ENCODE peak calls at places on chromosomes 3 and 15, in four cellular contexts. A is A549, P is HepG2, U is K562. R is an unnamed sample.

GRCh38 chr3:52926556-52926955 is 29.2 kb upstream of the STIMATE start:
- DNase-seq in P (no peak), A (no peak), U (no peak), R (no peak)

GRCh38 chr3:146921693-146922092 is 316.5 kb upstream of the PLSCR5 start:
- DNase-seq in P (no peak), A (no peak), U (no peak), R (no peak)

GRCh38 chr3:192223815-192224214 is 503.5 kb downstream of the FGF12 start:
- DNase-seq in A (no peak), P (no peak), U (no peak), R (no peak)

GRCh38 chr15:55279746-55280351 is 9.8 kb downstream of the RAB27A start:
- DNase-seq in P (peak), U (peak), A (peak), R (peak)

GRCh38 chr3:182490601-182491485 is 302.5 kb upstream of the ATP11B start:
- DNase-seq in A (peak), U (peak), P (peak), R (no peak)

GRCh38 chr3:9014189-9014588 is 50.9 kb upstream of the RAD18 start:
- DNase-seq in A (peak), P (no peak), U (no peak), R (no peak)

GRCh38 chr3:15659254-15659975 is 57.9 kb downstream of the BTD start:
- DNase-seq in A (no peak), P (no peak), U (no peak), R (no peak)

GRCh38 chr15:95025924-95026728 is 794.8 kb downstream of the MCTP2 start:
- DNase-seq in A (peak), U (peak), P (no peak), R (no peak)

GRCh38 chr3:133881492-133881891 is 14.2 kb downstream of the RAB6B start:
- DNase-seq in P (no peak), A (no peak), U (no peak), R (no peak)

GRCh38 chr3:184568918-184569829 is 7.6 kb downstream of the EPHB3 start:
- DNase-seq in U (peak), P (no peak), A (no peak), R (no peak)

GRCh38 chr3:27696906-27697305 is 25.2 kb downstream of the EOMES start:
- DNase-seq in U (no peak), P (no peak), A (no peak), R (no peak)

GRCh38 chr15:50182233-50183013 is 427 bp downstream of the SLC27A2 start:
- DNase-seq in U (peak), A (peak), P (no peak), R (no peak)

GRCh38 chr15:42457445-42458442 is 33.2 kb downstream of the ZNF106 start:
- DNase-seq in P (no peak), A (no peak), U (no peak), R (peak)

GRCh38 chr3:177557561-177557960 is 360.3 kb upstream of the TBL1XR1 start:
- DNase-seq in U (no peak), P (no peak), A (no peak), R (no peak)

GRCh38 chr15:77107531-77108355 is 36.8 kb upstream of the TSPAN3 start:
- DNase-seq in U (peak), A (peak), P (peak), R (no peak)

GRCh38 chr3:44885618-44886017 is 11.2 kb downstream of the TGM4 start:
- DNase-seq in A (peak), U (no peak), P (peak), R (no peak)

GRCh38 chr3:157544501-157545139 is 41.4 kb upstream of the VEPH1 start:
- DNase-seq in U (no peak), P (no peak), A (peak), R (no peak)

GRCh38 chr15:74127954-74128784 is 2.2 kb upstream of the ISLR2 start:
- DNase-seq in P (no peak), A (peak), U (no peak), R (no peak)

GRCh38 chr3:119884161-119884557 is 102.3 kb downstream of the NR1I2 start:
- DNase-seq in U (no peak), P (no peak), A (no peak), R (no peak)

GRCh38 chr15:91866371-91866905 is 12.9 kb downstream of the SLCO3A1 start:
- DNase-seq in P (no peak), U (no peak), A (no peak), R (no peak)

GRCh38 chr3:129022114-129022994 is 21.2 kb downstream of the EFCC1 start:
- DNase-seq in A (no peak), U (peak), P (no peak), R (no peak)

GRCh38 chr3:51970606-51971300 is 3.1 kb downstream of the ABHD14B start:
- DNase-seq in P (no peak), U (no peak), A (no peak), R (no peak)

GRCh38 chr15:57017024-57017423 is 98.6 kb downstream of the TCF12 start:
- DNase-seq in U (no peak), P (peak), A (peak), R (no peak)

GRCh38 chr3:143596957-143597642 is 251.2 kb downstream of the SLC9A9 start:
- DNase-seq in U (peak), A (no peak), P (no peak), R (no peak)

GRCh38 chr3:51445544-51446280 is 54.1 kb downstream of the DCAF1 start:
- DNase-seq in A (no peak), U (no peak), P (no peak), R (no peak)

GRCh38 chr3:141320399-141321108 is 47.8 kb upstream of the ZBTB38 start:
- DNase-seq in A (no peak), P (no peak), U (no peak), R (no peak)

GRCh38 chr3:149339931-149340309 is 6.5 kb upstream of the TM4SF18 start:
- DNase-seq in P (peak), U (no peak), A (peak), R (no peak)

GRCh38 chr15:32029862-32030781 is at the start of gene CHRNA7:
- DNase-seq in P (peak), U (peak), A (peak), R (no peak)

GRCh38 chr3:126321490-126321889 is 35.7 kb downstream of the KLF15 start:
- DNase-seq in U (no peak), A (no peak), P (no peak), R (no peak)

GRCh38 chr15:29616512-29616911 is 205.8 kb downstream of the TJP1 start:
- DNase-seq in U (no peak), A (no peak), P (no peak), R (no peak)

GRCh38 chr15:51401872-51402517 is 60.5 kb downstream of the GLDN start:
- DNase-seq in P (peak), A (peak), U (peak), R (no peak)

GRCh38 chr3:66276705-66277274 is 56.0 kb downstream of the SLC25A26 start:
- DNase-seq in U (no peak), P (peak), A (peak), R (no peak)

GRCh38 chr15:90838066-90838465 is 30.3 kb upstream of the FURIN start:
- DNase-seq in A (no peak), P (no peak), U (no peak), R (no peak)

GRCh38 chr15:32959077-32959476 is 235.4 kb downstream of the FMN1 start:
- DNase-seq in P (no peak), U (no peak), A (no peak), R (no peak)

GRCh38 chr15:100715571-100716455 is 113.4 kb downstream of the ASB7 start:
- DNase-seq in A (peak), U (no peak), P (peak), R (no peak)
- TF ChIP-seq REST in A (no peak), U (no peak), P (peak), R (no peak)

GRCh38 chr3:139710212-139710611 is 32.4 kb upstream of the NMNAT3 start:
- DNase-seq in P (peak), U (no peak), A (no peak), R (no peak)
- TF ChIP-seq JUNB in P (no peak), U (no peak), A (no peak), R (no peak)

DNA sequence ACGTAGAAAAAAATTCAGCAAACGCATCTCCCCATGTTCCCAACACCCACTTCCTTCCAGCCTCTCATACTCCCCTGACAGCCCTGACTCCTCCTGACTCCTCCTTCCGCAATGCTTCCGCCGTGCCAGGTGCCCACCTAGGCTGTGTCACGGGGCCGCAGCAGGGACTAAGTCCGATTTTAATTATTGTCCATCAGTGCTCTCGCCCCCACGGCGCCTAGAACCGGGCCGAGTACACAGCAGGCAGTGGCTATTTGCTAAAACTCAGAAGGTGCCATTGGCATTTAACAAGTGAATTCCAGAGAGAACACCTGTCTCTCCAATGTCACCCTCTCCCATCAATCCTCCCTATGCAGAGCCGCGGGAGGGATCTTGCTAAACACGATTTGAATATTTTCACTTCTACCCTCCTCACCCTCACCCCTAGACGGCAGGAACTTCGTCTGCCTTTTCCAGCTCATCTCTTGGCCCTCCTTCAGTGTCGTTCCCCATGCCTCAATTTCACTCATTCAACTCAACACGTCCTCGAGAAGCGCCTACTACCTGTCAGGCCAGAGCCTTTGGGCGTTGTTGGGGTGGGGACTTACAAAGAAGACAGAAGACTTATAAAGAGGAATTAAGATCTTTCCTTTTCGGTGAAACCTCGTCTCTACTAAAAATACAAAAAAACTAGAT is 11.5 kb upstream of the SHF start:
- DNase-seq in A (peak), U (no peak), P (peak), R (peak)
- TF ChIP-seq POLR2AphosphoS2 in A (no peak), U (no peak), P (no peak), R (no peak)

GRCh38 chr15:40160021-40160420 is 848 bp upstream of the BUB1B start:
- DNase-seq in P (no peak), U (no peak), A (no peak), R (no peak)

GRCh38 chr15:40160689-40161688 is at the start of gene BUB1B:
- DNase-seq in A (peak), P (peak), U (peak), R (peak)

GRCh38 chr15:40161693-40162401 is 978 bp downstream of the BUB1B start:
- DNase-seq in A (no peak), P (no peak), U (peak), R (no peak)

GRCh38 chr15:40155270-40155910 is 5.5 kb upstream of the BUB1B start:
- DNase-seq in A (no peak), U (no peak), P (no peak), R (no peak)

DNA sequence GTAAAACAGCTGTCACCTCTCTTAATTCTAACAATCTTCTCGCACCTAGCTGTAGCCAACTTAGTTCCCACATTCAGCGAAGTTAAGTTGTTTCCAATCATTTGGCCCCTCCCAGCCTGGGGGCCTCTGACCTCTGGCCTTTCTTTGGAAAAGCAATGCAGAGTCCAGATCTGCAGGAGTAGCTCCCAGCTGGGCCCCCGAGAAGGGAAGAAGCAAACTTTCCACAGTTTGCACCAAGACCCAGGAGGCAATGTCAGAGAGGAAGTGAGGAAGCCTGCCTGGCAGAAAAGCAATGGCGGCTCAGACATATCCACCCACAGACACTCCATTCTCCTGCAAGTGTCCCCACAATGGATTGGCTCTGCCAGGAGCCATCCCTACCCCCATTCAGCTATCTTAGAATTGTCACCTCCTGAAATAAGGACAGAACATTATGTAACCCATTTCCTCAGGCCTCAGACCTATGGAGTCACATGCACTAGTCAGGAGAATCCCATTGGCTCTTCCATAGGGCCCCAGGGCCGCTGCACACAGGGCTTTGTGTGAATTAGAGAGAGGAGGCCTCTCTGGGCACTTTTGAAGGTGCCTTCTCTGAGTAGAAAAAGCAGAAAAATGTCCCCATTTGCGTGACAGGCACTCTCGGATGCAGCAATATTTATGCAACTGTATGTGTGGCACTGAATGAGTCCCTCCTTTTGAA is 3.0 kb upstream of the BUB1B start:
- DNase-seq in A (no peak), U (no peak), P (no peak), R (no peak)
- TF ChIP-seq REST in A (no peak), U (no peak), P (no peak), R (no peak)

R was measured in GM12878.